ENCODE peak calls at places on chromosomes 7 and 10, in four cellular contexts. T is tibial nerve, O is HFF-Myc, M is neural progenitor cell. G is an unnamed sample.

GRCh38 chr7:130444230-130444629 is 3.4 kb upstream of the CEP41 start:
- DNase-seq in T (no peak), O (no peak), M (no peak), G (no peak)

GRCh38 chr10:91287276-91287675 is 66.8 kb downstream of the PCGF5 start:
- DNase-seq in T (no peak), O (no peak), M (no peak), G (no peak)

GRCh38 chr10:118621304-118621942 is 26.0 kb upstream of the PRLHR start:
- DNase-seq in T (no peak), O (no peak), M (no peak), G (no peak)

GRCh38 chr7:78020131-78020873 is 221.7 kb downstream of the PHTF2 start:
- DNase-seq in T (peak; percentile 83), O (peak; percentile 70), M (peak; percentile 76), G (peak; percentile 69)

GRCh38 chr7:5597772-5598171 is 174.1 kb upstream of the TNRC18 start:
- DNase-seq in T (no peak), O (no peak), M (peak; percentile 28), G (peak; percentile 78)

GRCh38 chr7:33472348-33473025 is 343.1 kb downstream of the BBS9 start:
- DNase-seq in T (no peak), O (no peak), M (no peak), G (no peak)

GRCh38 chr10:71225291-71226058 is 13.1 kb downstream of the UNC5B start:
- DNase-seq in T (no peak), O (no peak), M (no peak), G (no peak)

GRCh38 chr7:106736508-106737201 is 75.7 kb upstream of the CCDC71L start:
- DNase-seq in T (peak; percentile 67), O (peak; percentile 49), M (peak; percentile 73), G (no peak)

GRCh38 chr7:45888185-45888992 is at the start of gene IGFBP1:
- DNase-seq in T (no peak), O (no peak), M (peak; percentile 52), G (no peak)

GRCh38 chr7:103711413-103711812 is 265.4 kb upstream of the SLC26A5 start:
- DNase-seq in T (no peak), O (no peak), M (no peak), G (no peak)

GRCh38 chr7:105268511-105269392 is 120.0 kb downstream of the SRPK2 start:
- DNase-seq in T (peak; percentile 42), O (peak; percentile 48), M (no peak), G (peak; percentile 33)

GRCh38 chr7:152403726-152404125 is 32.1 kb downstream of the KMT2C start:
- DNase-seq in T (no peak), O (no peak), M (no peak), G (no peak)

GRCh38 chr7:103613655-103614642 is 167.9 kb upstream of the SLC26A5 start:
- DNase-seq in T (no peak), O (no peak), M (peak; percentile 42), G (peak; percentile 24)

GRCh38 chr7:3436112-3436511 is 135.1 kb downstream of the SDK1 start:
- DNase-seq in T (no peak), O (no peak), M (no peak), G (no peak)

GRCh38 chr7:3434611-3435010 is 133.6 kb downstream of the SDK1 start:
- DNase-seq in T (no peak), O (no peak), M (no peak), G (no peak)

GRCh38 chr7:3438352-3438751 is 137.3 kb downstream of the SDK1 start:
- DNase-seq in T (no peak), O (no peak), M (no peak), G (no peak)

GRCh38 chr7:3437467-3437866 is 136.4 kb downstream of the SDK1 start:
- DNase-seq in T (no peak), O (no peak), M (no peak), G (no peak)

GRCh38 chr7:3436746-3437145 is 135.7 kb downstream of the SDK1 start:
- DNase-seq in T (no peak), O (no peak), M (no peak), G (no peak)
- H3K4me3 ChIP-seq in T (no peak overlapping the region), O (no peak overlapping the region), M (no peak overlapping the region), G (no peak overlapping the region)

GRCh38 chr10:4532467-4532866 is 293.5 kb upstream of the AKR1E2 start:
- DNase-seq in T (no peak), O (no peak), M (no peak), G (no peak)
- H3K4me3 ChIP-seq in T (no peak overlapping the region), O (no peak overlapping the region), M (no peak overlapping the region), G (no peak overlapping the region)

GRCh38 chr7:55085511-55086412 is 66.9 kb downstream of the EGFR start:
- DNase-seq in T (no peak), O (no peak), M (no peak), G (no peak)
- H3K4me3 ChIP-seq in T (no peak overlapping the region), O (peak overlapping the region; percentile 34), M (no peak overlapping the region), G (no peak overlapping the region)

DNA sequence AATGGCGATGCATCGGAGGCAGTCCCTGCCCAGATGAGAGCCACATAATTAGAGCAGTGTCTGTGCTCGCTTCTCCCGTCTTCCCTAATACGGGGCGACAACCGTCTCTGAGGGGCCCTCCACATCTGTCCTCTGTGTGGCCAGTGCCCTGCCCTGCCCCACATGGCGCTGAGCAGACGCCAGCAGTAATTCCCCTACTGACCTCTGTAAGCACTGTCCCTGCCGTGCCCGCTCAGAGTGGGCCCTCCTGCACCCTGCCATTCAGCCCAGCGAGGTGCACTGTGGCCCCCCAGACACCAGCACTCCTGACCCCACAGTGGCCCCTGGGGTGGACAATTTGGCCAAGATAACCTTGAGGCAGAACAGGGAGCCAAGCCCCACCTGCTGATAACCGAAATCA is 197.8 kb downstream of the ELFN1 start:
- DNase-seq in T (no peak), O (no peak), M (no peak), G (no peak)
- H3K4me3 ChIP-seq in T (no peak overlapping the region), O (no peak overlapping the region), M (no peak overlapping the region), G (no peak overlapping the region)

DNA sequence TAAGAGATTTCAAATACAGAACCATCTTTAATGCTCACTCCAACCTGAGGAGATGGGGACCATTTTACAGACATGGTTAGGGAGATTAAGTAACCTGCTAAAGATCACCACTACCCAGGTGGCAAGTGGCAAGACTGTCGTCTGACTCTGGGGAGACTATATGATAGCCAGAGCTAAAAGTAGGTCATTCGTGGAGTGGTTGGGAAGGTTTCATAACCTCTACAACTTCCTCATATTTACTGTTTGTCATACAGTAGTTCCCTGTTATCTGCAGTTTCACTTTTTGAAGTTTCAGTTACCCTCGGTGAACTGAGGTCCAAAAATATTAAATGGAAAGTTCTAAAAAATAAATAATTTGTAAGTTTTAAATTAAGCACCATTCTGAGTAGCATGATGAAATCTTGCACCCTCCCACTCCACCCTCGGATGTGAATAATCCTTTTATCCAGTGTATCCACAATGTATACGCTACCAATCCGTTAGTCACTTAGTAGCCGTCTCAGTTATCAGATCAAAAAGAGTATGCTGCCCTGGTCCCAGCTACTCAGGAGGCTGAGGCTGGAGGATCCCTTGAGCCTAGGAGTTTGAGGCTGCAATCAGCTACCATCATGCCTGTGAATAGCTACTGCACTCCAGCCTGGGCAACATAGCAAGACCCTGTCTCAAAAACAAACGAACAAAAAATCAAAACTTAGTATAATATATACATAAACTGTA is 14.9 kb upstream of the LGI1 start:
- DNase-seq in T (no peak), O (no peak), M (no peak), G (no peak)
- H3K4me3 ChIP-seq in T (no peak overlapping the region), O (no peak overlapping the region), M (no peak overlapping the region), G (no peak overlapping the region)

GRCh38 chr10:7545256-7545655 is 121.5 kb downstream of the ITIH5 start:
- DNase-seq in T (no peak), O (no peak), M (no peak), G (no peak)

GRCh38 chr10:7544203-7544602 is 122.6 kb downstream of the ITIH5 start:
- DNase-seq in T (no peak), O (no peak), M (no peak), G (no peak)

GRCh38 chr10:7542189-7542914 is 124.4 kb downstream of the ITIH5 start:
- DNase-seq in T (no peak), O (no peak), M (no peak), G (no peak)

GRCh38 chr10:7538970-7539694 is 127.6 kb downstream of the ITIH5 start:
- DNase-seq in T (no peak), O (no peak), M (no peak), G (no peak)

DNA sequence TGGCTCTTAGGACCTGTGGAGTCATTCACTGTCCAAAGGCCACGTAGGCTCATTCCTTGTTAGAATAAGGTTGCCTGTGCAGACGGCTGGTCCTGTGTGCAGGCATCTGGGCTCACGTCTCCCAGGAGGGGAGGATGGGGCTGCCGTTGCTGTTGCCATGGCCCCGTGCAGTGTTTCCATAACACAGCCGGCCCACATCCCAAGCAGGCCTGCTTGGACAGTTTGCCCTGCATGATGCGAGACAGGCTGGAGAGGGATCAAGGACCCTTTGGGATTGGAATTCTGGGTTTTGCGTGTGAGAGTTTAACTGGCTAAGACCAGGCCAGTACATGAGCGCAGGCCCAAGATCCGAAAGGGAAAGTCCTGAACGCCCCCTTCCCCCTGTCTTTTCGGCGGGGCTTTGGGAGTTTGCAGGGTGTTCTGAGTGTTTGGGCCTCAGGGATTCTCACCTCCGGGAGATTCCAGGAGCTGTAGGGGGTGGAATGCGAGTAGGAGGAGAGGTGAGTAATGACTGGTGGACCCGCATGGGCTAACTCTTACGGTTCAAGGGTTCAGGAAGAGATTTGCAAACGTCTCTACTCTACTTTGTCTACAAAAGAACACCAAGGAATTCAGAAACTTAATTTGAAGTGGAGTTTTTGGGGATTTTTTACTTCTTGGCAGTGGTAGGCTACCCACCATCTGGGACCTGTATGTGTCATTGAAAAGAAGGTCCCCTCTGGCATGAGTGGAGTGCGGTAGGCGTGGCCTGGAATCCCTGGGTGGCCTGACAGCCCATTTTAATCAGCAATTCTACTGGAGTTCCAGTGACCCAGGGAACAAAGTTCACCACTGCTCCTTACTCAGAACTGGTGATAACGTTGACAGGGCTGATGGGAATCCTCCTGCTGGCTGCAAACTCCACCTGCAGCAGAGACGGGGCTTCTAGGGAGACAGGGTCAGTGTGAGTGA is 125.4 kb downstream of the ITIH5 start:
- DNase-seq in T (no peak), O (no peak), M (peak; percentile 39), G (no peak)
- H3K4me3 ChIP-seq in T (no peak overlapping the region), O (no peak overlapping the region), M (no peak overlapping the region), G (no peak overlapping the region)

G was measured in HAP-1.